ENCODE peak calls at places on chromosome 3, in five cellular contexts. V is foreskin keratinocyte, R is K562, K is transverse colon, O is SK-N-SH. G is an unnamed sample.

GRCh38 chr3:27633224-27633545 is 88.9 kb downstream of the EOMES start:
- DNase-seq in V (no peak), R (no peak), K (no peak), O (no peak), G (no peak)

GRCh38 chr3:48294611-48295263 is 38.7 kb downstream of the SPINK8 start:
- DNase-seq in V (no peak), R (peak; percentile 81), K (no peak), O (no peak), G (no peak)

GRCh38 chr3:197613187-197613586 is 57.4 kb upstream of the BDH1 start:
- DNase-seq in V (no peak), R (no peak), K (no peak), O (no peak), G (no peak)

GRCh38 chr3:99875573-99875924 is 57.9 kb downstream of the CMSS1 start:
- DNase-seq in V (no peak), R (peak; percentile 37), K (no peak), O (peak; percentile 43), G (no peak)

GRCh38 chr3:60133269-60133877 is 1083.5 kb upstream of the CFAP20DC start:
- DNase-seq in V (no peak), R (no peak), K (no peak), O (no peak), G (no peak)

GRCh38 chr3:107217161-107217560 is 160.1 kb upstream of the CCDC54 start:
- DNase-seq in V (peak; percentile 95), R (no peak), K (no peak), O (no peak), G (no peak)

GRCh38 chr3:76991165-76991564 is 48.7 kb upstream of the ROBO2 start:
- DNase-seq in V (peak; percentile 50), R (no peak), K (no peak), O (no peak), G (no peak)

GRCh38 chr3:89107461-89108035 is at the start of gene EPHA3:
- DNase-seq in V (peak; percentile 46), R (peak; percentile 35), K (peak; percentile 52), O (peak; percentile 67), G (peak; percentile 73)

GRCh38 chr3:127702151-127702578 is 29.4 kb downstream of the ABTB1 start:
- DNase-seq in V (no peak), R (peak; percentile 66), K (no peak), O (no peak), G (no peak)

GRCh38 chr3:125767641-125768040 is 172.3 kb upstream of the OSBPL11 start:
- DNase-seq in V (no peak), R (no peak), K (no peak), O (no peak), G (no peak)

GRCh38 chr3:127121221-127121647 is 71.7 kb upstream of the PRR23E start:
- DNase-seq in V (no peak), R (no peak), K (no peak), O (no peak), G (no peak)

GRCh38 chr3:38646630-38647029 is 2.9 kb downstream of the SCN5A start:
- DNase-seq in V (no peak), R (peak; percentile 74), K (no peak), O (peak; percentile 22), G (no peak)

GRCh38 chr3:29758108-29759020 is 477.5 kb downstream of the RBMS3 start:
- DNase-seq in V (peak; percentile 80), R (no peak), K (no peak), O (no peak), G (no peak)

GRCh38 chr3:50602675-50603191 is 8.8 kb downstream of the CISH start:
- DNase-seq in V (peak; percentile 65), R (peak; percentile 24), K (peak; percentile 53), O (no peak), G (peak; percentile 66)

GRCh38 chr3:170572665-170573253 is 13.1 kb downstream of the SLC7A14 start:
- DNase-seq in V (peak; percentile 44), R (peak; percentile 64), K (no peak), O (no peak), G (no peak)

GRCh38 chr3:13051581-13051980 is 21.6 kb downstream of the IQSEC1 start:
- DNase-seq in V (no peak), R (no peak), K (no peak), O (no peak), G (no peak)

GRCh38 chr3:52022323-52023100 is 26.8 kb upstream of the RPL29 start:
- DNase-seq in V (no peak), R (no peak), K (no peak), O (no peak), G (no peak)

GRCh38 chr3:159616234-159616825 is 372.3 kb upstream of the IL12A start:
- DNase-seq in V (no peak), R (no peak), K (peak; percentile 55), O (no peak), G (peak; percentile 58)

GRCh38 chr3:4978259-4978965 is 825 bp upstream of the BHLHE40 start:
- DNase-seq in V (peak; percentile 98), R (peak; percentile 99), K (peak; percentile 95), O (peak; percentile 86), G (peak; percentile 97)

GRCh38 chr3:43855674-43856299 is 165.0 kb downstream of the ABHD5 start:
- DNase-seq in V (no peak), R (peak; percentile 61), K (peak; percentile 70), O (peak; percentile 58), G (peak; percentile 72)

GRCh38 chr3:100609963-100610362 is 562 bp downstream of the ADGRG7 start:
- DNase-seq in V (no peak), R (no peak), K (no peak), O (no peak), G (no peak)

GRCh38 chr3:118991775-118992174 is 42.9 kb downstream of the IGSF11 start:
- DNase-seq in V (no peak), R (no peak), K (no peak), O (no peak), G (no peak)

GRCh38 chr3:154137036-154137435 is 15.8 kb downstream of the ARHGEF26 start:
- DNase-seq in V (no peak), R (no peak), K (no peak), O (no peak), G (no peak)

GRCh38 chr3:32380097-32380496 is 11.6 kb upstream of the CMTM7 start:
- DNase-seq in V (no peak), R (no peak), K (no peak), O (no peak), G (no peak)

GRCh38 chr3:60792287-60792852 is 458.9 kb downstream of the FHIT start:
- DNase-seq in V (no peak), R (no peak), K (no peak), O (no peak), G (no peak)

GRCh38 chr3:197590313-197590962 is 34.7 kb upstream of the BDH1 start:
- DNase-seq in V (no peak), R (no peak), K (peak; percentile 86), O (no peak), G (peak; percentile 89)

GRCh38 chr3:126913524-126913923 is 69.4 kb upstream of the PLXNA1 start:
- DNase-seq in V (no peak), R (no peak), K (peak; percentile 41), O (no peak), G (no peak)

GRCh38 chr3:71189480-71189879 is 394.0 kb downstream of the FOXP1 start:
- DNase-seq in V (no peak), R (no peak), K (no peak), O (no peak), G (no peak)

GRCh38 chr3:157501863-157502262 is 1.4 kb downstream of the VEPH1 start:
- DNase-seq in V (no peak), R (no peak), K (no peak), O (no peak), G (no peak)

GRCh38 chr3:103052236-103052830 is 617.5 kb downstream of the ZPLD1 start:
- DNase-seq in V (no peak), R (no peak), K (peak; percentile 58), O (no peak), G (peak; percentile 52)

GRCh38 chr3:138310494-138310893 is 19.2 kb downstream of the NME9 start:
- DNase-seq in V (no peak), R (no peak), K (no peak), O (no peak), G (no peak)

DNA sequence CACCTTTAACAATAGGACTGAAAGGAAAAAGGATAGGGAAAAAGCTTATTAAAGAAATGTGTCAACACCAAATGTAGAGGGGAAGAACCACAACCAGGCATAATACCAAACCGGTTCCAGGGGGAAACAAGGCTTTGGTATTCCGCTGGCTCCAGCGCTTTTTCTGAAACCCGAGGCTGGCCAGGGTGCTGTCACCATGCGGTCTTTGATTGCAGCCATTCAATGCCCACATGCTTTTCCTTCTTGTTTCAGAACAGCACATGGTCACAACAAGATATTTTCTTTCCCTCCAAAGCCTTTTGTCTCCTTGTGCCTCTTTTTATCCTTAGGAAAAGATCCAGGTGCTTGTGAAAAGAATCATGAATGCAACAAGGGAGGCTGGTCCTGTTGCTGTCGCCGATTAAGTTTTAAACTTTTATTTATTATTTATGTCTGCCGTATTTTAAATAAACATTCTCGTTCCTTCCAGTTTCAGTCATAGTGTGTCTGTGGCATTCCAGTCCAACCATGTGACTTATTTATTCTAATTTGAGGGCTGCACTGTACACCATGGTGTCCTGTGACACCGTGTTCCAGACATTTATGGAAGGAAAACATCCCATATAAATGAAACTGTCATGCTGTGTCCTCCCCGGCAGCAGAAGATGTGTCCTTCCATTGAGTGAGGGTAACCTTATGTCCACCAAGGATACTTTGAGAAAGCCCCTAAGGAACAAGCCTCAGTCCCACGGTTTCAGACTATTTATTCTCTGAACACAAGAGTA is 41.1 kb downstream of the CCK start:
- DNase-seq in V (no peak), R (no peak), K (no peak), O (no peak), G (no peak)
- H3K27ac ChIP-seq in V (no peak overlapping the region), R (no peak overlapping the region), K (peak overlapping the region; percentile 6), O (no peak overlapping the region), G (no peak overlapping the region)

DNA sequence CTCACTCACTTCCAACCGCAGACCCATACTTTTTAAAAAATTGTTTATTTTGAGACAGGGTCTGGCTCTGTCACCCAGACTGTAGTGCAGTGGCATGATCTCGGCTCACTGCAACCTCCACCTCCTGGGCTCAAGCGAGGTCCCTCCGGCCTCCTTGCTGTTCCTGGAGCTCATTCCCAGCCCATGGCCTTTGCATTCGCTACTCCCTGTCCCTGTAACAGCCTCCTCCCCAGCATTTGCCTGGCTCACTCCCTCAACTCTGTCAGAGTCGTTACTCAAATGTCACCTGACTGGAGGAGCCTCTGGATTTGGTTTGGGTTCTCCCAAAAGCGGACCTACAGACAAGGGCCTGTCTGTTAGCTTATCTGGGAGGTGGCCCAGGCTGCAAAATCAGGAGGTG is 432.6 kb upstream of the PROK2 start:
- DNase-seq in V (no peak), R (no peak), K (no peak), O (no peak), G (no peak)
- H3K4me1 ChIP-seq in V (no peaks in the 10 kb centered on the region), R (peaks cover 36% of the 10 kb centered on the region), K (no peaks in the 10 kb centered on the region), O (no peaks in the 10 kb centered on the region), G (no peaks in the 10 kb centered on the region)

GRCh38 chr3:132549169-132549568 is 47.9 kb upstream of the ACKR4 start:
- DNase-seq in V (no peak), R (no peak), K (no peak), O (no peak), G (no peak)
- H3K27ac ChIP-seq in V (no peak overlapping the region), R (no peak overlapping the region), K (no peak overlapping the region), O (no peak overlapping the region), G (no peak overlapping the region)

GRCh38 chr3:187919018-187919417 is 173.8 kb upstream of the BCL6 start:
- DNase-seq in V (no peak), R (no peak), K (peak; percentile 20), O (no peak), G (no peak)

GRCh38 chr3:187919990-187920389 is 174.7 kb upstream of the BCL6 start:
- DNase-seq in V (no peak), R (no peak), K (no peak), O (no peak), G (no peak)

GRCh38 chr3:187920871-187921270 is 175.6 kb upstream of the BCL6 start:
- DNase-seq in V (no peak), R (no peak), K (peak; percentile 29), O (no peak), G (no peak)

GRCh38 chr3:187918081-187918644 is 172.9 kb upstream of the BCL6 start:
- DNase-seq in V (no peak), R (no peak), K (no peak), O (no peak), G (no peak)

GRCh38 chr3:187919535-187919934 is 174.3 kb upstream of the BCL6 start:
- DNase-seq in V (no peak), R (no peak), K (no peak), O (no peak), G (no peak)
- H3K4me1 ChIP-seq in V (peaks cover 27% of the 10 kb centered on the region), R (no peaks in the 10 kb centered on the region), K (peaks cover 5% of the 10 kb centered on the region), O (peaks cover 21% of the 10 kb centered on the region), G (no peaks in the 10 kb centered on the region)